ENCODE peak calls at places on chromosomes 7 and 10, in four cellular contexts. N is heart left ventricle, U is cardiac muscle cell, E is left ventricle myocardium inferior. L is an unnamed sample.

GRCh38 chr10:108735380-108735779 is 1187.9 kb downstream of the XPNPEP1 start:
- DNase-seq in N (no peak), U (peak), E (no peak), L (no peak)

GRCh38 chr10:100984670-100985177 is 2.6 kb downstream of the MRPL43 start:
- DNase-seq in N (no peak), U (peak), E (no peak), L (no peak)

GRCh38 chr7:145692237-145692950 is 424.2 kb upstream of the CNTNAP2 start:
- DNase-seq in N (peak), U (no peak), E (peak), L (no peak)

GRCh38 chr10:77821036-77821435 is 105.5 kb downstream of the DLG5 start:
- DNase-seq in N (no peak), U (no peak), E (no peak), L (no peak)

GRCh38 chr10:98285416-98285815 is 17.4 kb upstream of the LOXL4 start:
- DNase-seq in N (no peak), U (no peak), E (no peak), L (no peak)

GRCh38 chr10:11874568-11875182 is 51.5 kb downstream of the PROSER2 start:
- DNase-seq in N (peak), U (peak), E (peak), L (no peak)

GRCh38 chr7:3063016-3063753 is 19.5 kb upstream of the CARD11 start:
- DNase-seq in N (no peak), U (no peak), E (no peak), L (no peak)

GRCh38 chr7:19984231-19984632 is 210.8 kb upstream of the TMEM196 start:
- DNase-seq in N (no peak), U (no peak), E (no peak), L (no peak)

GRCh38 chr10:71431945-71432905 is 35.5 kb downstream of the CDH23 start:
- DNase-seq in N (no peak), U (no peak), E (no peak), L (no peak)

GRCh38 chr10:3928569-3928968 is 143.6 kb upstream of the KLF6 start:
- DNase-seq in N (no peak), U (no peak), E (no peak), L (no peak)

GRCh38 chr10:3777876-3778707 is 6.9 kb downstream of the KLF6 start:
- DNase-seq in N (no peak), U (peak), E (no peak), L (no peak)

GRCh38 chr10:131012641-131012985 is 298.9 kb downstream of the TCERG1L start:
- DNase-seq in N (no peak), U (no peak), E (no peak), L (no peak)

GRCh38 chr10:89337493-89337892 is 9.7 kb downstream of the IFIT3 start:
- DNase-seq in N (peak), U (peak), E (no peak), L (no peak)

GRCh38 chr7:55469271-55469681 is 103.0 kb downstream of the VOPP1 start:
- DNase-seq in N (no peak), U (no peak), E (no peak), L (no peak)

GRCh38 chr10:88497878-88498277 is 85.2 kb downstream of the RNLS start:
- DNase-seq in N (no peak), U (peak), E (no peak), L (no peak)

GRCh38 chr10:52533986-52534385 is 219.9 kb downstream of the DKK1 start:
- DNase-seq in N (no peak), U (no peak), E (no peak), L (no peak)

GRCh38 chr7:50196719-50197118 is 103.7 kb upstream of the ZPBP start:
- DNase-seq in N (no peak), U (no peak), E (no peak), L (no peak)

GRCh38 chr10:52780391-52781155 is 8.0 kb upstream of the MBL2 start:
- DNase-seq in N (no peak), U (no peak), E (no peak), L (no peak)

GRCh38 chr7:100722480-100723212 is 2.4 kb downstream of the EPO start:
- DNase-seq in N (no peak), U (no peak), E (no peak), L (no peak)

GRCh38 chr10:62582804-62583208 is 208.6 kb downstream of the ZNF365 start:
- DNase-seq in N (peak), U (peak), E (peak), L (peak)

GRCh38 chr10:21517134-21517982 is 8.1 kb downstream of the SKIDA1 start:
- DNase-seq in N (peak), U (peak), E (peak), L (no peak)

GRCh38 chr7:47049234-47049774 is 532.6 kb downstream of the TNS3 start:
- DNase-seq in N (no peak), U (no peak), E (no peak), L (no peak)

GRCh38 chr7:15389073-15389472 is 172.7 kb downstream of the AGMO start:
- DNase-seq in N (no peak), U (no peak), E (no peak), L (no peak)

GRCh38 chr10:78805176-78805575 is 263.6 kb upstream of the ZMIZ1 start:
- DNase-seq in N (peak), U (peak), E (peak), L (peak)

GRCh38 chr10:64486149-64486548 is 964.9 kb downstream of the REEP3 start:
- DNase-seq in N (no peak), U (peak), E (no peak), L (no peak)

GRCh38 chr7:35268953-35269352 is 15.1 kb upstream of the TBX20 start:
- DNase-seq in N (no peak), U (no peak), E (no peak), L (no peak)

GRCh38 chr7:92366730-92367129 is 80.6 kb upstream of the GATAD1 start:
- DNase-seq in N (no peak), U (peak), E (no peak), L (no peak)

GRCh38 chr10:71920540-71921318 is 43.5 kb upstream of the CHST3 start:
- DNase-seq in N (no peak), U (peak), E (no peak), L (no peak)

GRCh38 chr7:99001482-99002145 is 123.3 kb downstream of the TRRAP start:
- DNase-seq in N (no peak), U (no peak), E (no peak), L (no peak)

GRCh38 chr7:74579800-74580685 is 77.5 kb upstream of the GTF2I start:
- DNase-seq in N (no peak), U (peak), E (no peak), L (no peak)

GRCh38 chr10:102421645-102422585 is 1.3 kb downstream of the FBXL15 start:
- DNase-seq in N (no peak), U (no peak), E (no peak), L (no peak)

GRCh38 chr7:84589012-84589411 is 394.4 kb upstream of the SEMA3A start:
- DNase-seq in N (no peak), U (no peak), E (no peak), L (no peak)

DNA sequence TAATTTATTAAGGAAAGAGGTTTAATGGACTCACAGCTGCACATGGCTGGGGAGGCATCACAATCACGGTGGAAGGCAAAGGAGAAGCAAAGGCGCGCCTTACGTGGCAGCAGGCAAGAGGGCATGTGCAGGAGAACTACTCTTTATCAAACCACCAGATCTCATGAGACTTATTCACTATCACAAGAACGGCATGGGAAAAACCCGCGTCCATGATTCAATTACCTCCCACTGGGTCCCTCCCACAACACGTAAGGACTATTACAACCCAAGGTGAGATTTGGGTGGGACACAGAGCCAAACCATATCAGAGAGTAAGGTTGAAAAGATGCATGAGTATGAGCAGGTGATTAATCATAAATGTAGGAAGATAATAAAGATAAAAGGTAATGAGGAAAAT is 3.2 kb upstream of the JCAD start:
- DNase-seq in N (no peak), U (no peak), E (no peak), L (no peak)
- TF ChIP-seq CTCF in N (no peak), U (no peak), E (no peak), L (no peak)

DNA sequence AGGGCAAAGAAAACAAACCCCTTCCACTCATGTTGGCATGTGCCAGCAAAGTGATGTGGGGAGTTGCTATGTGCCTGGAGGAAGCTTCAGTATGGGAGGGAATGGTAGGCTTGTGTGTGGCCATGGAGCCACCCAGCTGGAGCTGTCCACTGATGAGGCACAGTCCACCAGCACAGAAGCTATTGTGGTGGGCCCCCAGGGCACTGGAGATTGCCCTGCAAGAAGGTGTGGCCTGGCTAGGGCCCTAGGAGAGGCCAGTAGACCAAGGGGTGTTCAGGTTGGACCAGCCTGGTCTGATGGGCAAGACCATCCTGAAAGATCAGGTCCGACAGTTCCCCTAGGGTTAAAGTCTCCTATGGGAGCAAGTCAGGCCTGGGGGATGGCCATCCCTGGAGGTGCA is 22.1 kb upstream of the KEL start:
- DNase-seq in N (no peak), U (no peak), E (no peak), L (no peak)
- TF ChIP-seq CTCF in N (no peak), U (no peak), E (no peak), L (no peak)

GRCh38 chr10:103666109-103666508 is 172.6 kb downstream of the NEURL1 start:
- DNase-seq in N (no peak), U (peak), E (no peak), L (no peak)
- TF ChIP-seq CTCF in N (peak), U (peak), E (peak), L (peak)

GRCh38 chr10:34826221-34826620 is 11.1 kb upstream of the PARD3 start:
- DNase-seq in N (no peak), U (no peak), E (no peak), L (no peak)
- TF ChIP-seq CTCF in N (no peak), U (no peak), E (no peak), L (no peak)

DNA sequence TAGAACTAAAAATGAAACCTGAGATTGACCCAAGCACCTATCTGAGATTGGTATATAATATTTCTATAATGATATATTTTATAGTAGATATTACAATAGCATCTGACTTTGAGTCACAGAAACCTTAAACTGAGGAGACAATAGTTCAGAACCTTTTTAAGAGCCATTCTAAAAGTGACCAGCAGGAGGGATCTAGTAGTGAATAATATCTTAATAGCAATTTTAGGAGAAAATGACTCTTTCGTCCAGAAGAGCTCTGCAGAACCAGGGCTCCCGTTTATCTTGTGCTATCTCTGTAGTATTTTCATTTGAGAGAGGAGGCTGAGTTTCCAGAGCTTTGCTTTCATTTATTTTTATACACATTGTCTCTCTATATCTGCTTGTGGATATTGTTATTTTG is 68.1 kb downstream of the PODXL start:
- DNase-seq in N (no peak), U (no peak), E (no peak), L (no peak)
- TF ChIP-seq CTCF in N (no peak), U (peak), E (peak), L (peak)

GRCh38 chr7:39360766-39361165 is 205.4 kb upstream of the YAE1 start:
- DNase-seq in N (no peak), U (no peak), E (no peak), L (no peak)

GRCh38 chr7:39355664-39356063 is 210.5 kb upstream of the YAE1 start:
- DNase-seq in N (no peak), U (no peak), E (no peak), L (no peak)

GRCh38 chr7:39360038-39360437 is 206.2 kb upstream of the YAE1 start:
- DNase-seq in N (no peak), U (no peak), E (no peak), L (no peak)

GRCh38 chr7:39356531-39356930 is 209.7 kb upstream of the YAE1 start:
- DNase-seq in N (no peak), U (no peak), E (no peak), L (no peak)

DNA sequence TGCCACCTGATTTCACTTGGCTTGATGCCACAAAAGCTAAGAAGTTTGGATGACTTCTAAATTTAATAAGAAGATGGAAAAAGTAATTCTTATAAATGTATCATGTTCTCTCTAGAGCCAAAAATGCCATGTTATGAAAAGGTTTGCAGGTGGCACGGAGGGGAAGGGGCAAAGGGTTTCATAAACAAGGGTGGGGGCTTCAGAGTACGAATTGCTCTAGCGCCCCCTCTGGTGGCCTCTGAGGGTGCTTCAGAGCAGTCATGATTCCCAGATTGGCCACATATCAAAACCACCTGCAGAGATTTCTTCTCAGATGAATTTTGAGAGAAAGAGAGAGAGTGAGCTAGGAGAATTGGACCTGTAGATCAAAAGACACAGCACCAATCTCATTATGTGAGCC is 208.6 kb upstream of the YAE1 start:
- DNase-seq in N (no peak), U (no peak), E (no peak), L (no peak)
- TF ChIP-seq CTCF in N (no peak), U (peak), E (no peak), L (peak)

GRCh38 chr10:123245264-123245663 is 91.1 kb downstream of the BUB3 start:
- DNase-seq in N (no peak), U (no peak), E (no peak), L (no peak)
- TF ChIP-seq CTCF in N (no peak), U (no peak), E (no peak), L (no peak)

GRCh38 chr10:47240173-47240572 is 59.8 kb upstream of the GDF10 start:
- DNase-seq in N (no peak), U (no peak), E (no peak), L (no peak)
- TF ChIP-seq CTCF in N (no peak), U (no peak), E (no peak), L (no peak)

L was measured in AG09319.